ENCODE peak calls at places on chromosomes 16 and 17, in ten cellular contexts. I, A, G, T, V, K, F, M, E and U are unnamed samples.
A peak's percentile ranks its signal among the peaks of the same experiment; 100 is the strongest.

GRCh38 chr16:84458606-84459516 is 45.6 kb downstream of the MEAK7 start:
- DNase-seq in I (no peak), E (peak; percentile 35), G (peak; percentile 76), M (peak; percentile 55), T (no peak), F (no peak), A (no peak), K (no peak), V (no peak), U (no peak)

GRCh38 chr16:72188512-72188911 is 16.6 kb upstream of the PMFBP1 start:
- DNase-seq in I (no peak), F (no peak), M (no peak), A (no peak), V (no peak), E (no peak), T (no peak), G (no peak), K (no peak), U (no peak)

GRCh38 chr16:19192865-19193264 is 24.8 kb downstream of the SYT17 start:
- DNase-seq in M (no peak), I (no peak), V (no peak), A (no peak), K (no peak), T (no peak), F (no peak), G (no peak), E (no peak), U (no peak)

GRCh38 chr17:1486802-1487695 is 5.4 kb downstream of the MYO1C start:
- DNase-seq in V (peak; percentile 73), A (peak; percentile 71), E (peak; percentile 96), I (peak; percentile 91), G (peak; percentile 94), M (peak; percentile 93), K (peak; percentile 86), F (peak; percentile 73), T (peak; percentile 96), U (no peak)

GRCh38 chr17:37373530-37374159 is 2.1 kb upstream of the C17orf78 start:
- DNase-seq in I (peak; percentile 54), T (peak; percentile 73), V (peak; percentile 72), A (peak; percentile 29), E (no peak), F (peak; percentile 88), K (peak; percentile 80), G (no peak), M (no peak), U (peak; percentile 33)

GRCh38 chr17:82931696-82932060 is 91.9 kb upstream of the ZNF750 start:
- DNase-seq in F (no peak), K (peak; percentile 77), G (no peak), M (peak; percentile 57), E (no peak), V (peak; percentile 87), T (no peak), A (no peak), I (no peak), U (peak; percentile 79)

GRCh38 chr16:66740533-66740932 is 10.9 kb downstream of the DYNC1LI2 start:
- DNase-seq in K (no peak), M (no peak), F (no peak), V (no peak), G (no peak), A (no peak), T (no peak), I (no peak), E (no peak), U (no peak)

GRCh38 chr16:88009566-88010342 is 58.5 kb downstream of the BANP start:
- DNase-seq in K (no peak), M (no peak), T (no peak), G (no peak), I (no peak), A (no peak), V (no peak), F (peak; percentile 59), E (no peak), U (no peak)

GRCh38 chr16:88922114-88922825 is 54.7 kb downstream of the CBFA2T3 start:
- DNase-seq in E (no peak), K (peak; percentile 49), A (no peak), F (peak; percentile 54), T (peak; percentile 71), G (peak; percentile 92), M (peak; percentile 82), I (peak; percentile 72), V (peak; percentile 68), U (no peak)

GRCh38 chr16:50303605-50304466 is 37.5 kb downstream of the ADCY7 start:
- DNase-seq in K (no peak), E (peak; percentile 62), T (no peak), A (no peak), I (peak; percentile 43), G (peak; percentile 78), V (no peak), F (no peak), M (peak; percentile 81), U (no peak)

GRCh38 chr17:79388556-79389295 is 222.1 kb downstream of the RBFOX3 start:
- DNase-seq in K (peak; percentile 74), G (no peak), F (peak; percentile 88), I (peak; percentile 70), M (peak; percentile 75), A (no peak), E (no peak), T (peak; percentile 39), V (no peak), U (no peak)

GRCh38 chr17:77863814-77864161 is 94.7 kb upstream of the TNRC6C start:
- DNase-seq in K (peak; percentile 41), I (peak; percentile 70), T (no peak), F (no peak), A (no peak), E (no peak), M (peak; percentile 66), G (no peak), V (no peak), U (no peak)

GRCh38 chr16:77882359-77882758 is 94.0 kb downstream of the VAT1L start:
- DNase-seq in M (no peak), F (no peak), V (no peak), T (no peak), I (no peak), E (no peak), A (no peak), K (no peak), G (no peak), U (no peak)

GRCh38 chr16:1724491-1724890 is 18.5 kb downstream of the MAPK8IP3 start:
- DNase-seq in K (no peak), F (no peak), A (no peak), G (no peak), I (no peak), M (no peak), E (no peak), T (no peak), V (no peak), U (no peak)

GRCh38 chr17:80474231-80474932 is 2.0 kb downstream of the NPTX1 start:
- DNase-seq in M (no peak), I (no peak), E (no peak), G (no peak), K (no peak), F (peak; percentile 67), V (no peak), A (no peak), T (no peak), U (no peak)

DNA sequence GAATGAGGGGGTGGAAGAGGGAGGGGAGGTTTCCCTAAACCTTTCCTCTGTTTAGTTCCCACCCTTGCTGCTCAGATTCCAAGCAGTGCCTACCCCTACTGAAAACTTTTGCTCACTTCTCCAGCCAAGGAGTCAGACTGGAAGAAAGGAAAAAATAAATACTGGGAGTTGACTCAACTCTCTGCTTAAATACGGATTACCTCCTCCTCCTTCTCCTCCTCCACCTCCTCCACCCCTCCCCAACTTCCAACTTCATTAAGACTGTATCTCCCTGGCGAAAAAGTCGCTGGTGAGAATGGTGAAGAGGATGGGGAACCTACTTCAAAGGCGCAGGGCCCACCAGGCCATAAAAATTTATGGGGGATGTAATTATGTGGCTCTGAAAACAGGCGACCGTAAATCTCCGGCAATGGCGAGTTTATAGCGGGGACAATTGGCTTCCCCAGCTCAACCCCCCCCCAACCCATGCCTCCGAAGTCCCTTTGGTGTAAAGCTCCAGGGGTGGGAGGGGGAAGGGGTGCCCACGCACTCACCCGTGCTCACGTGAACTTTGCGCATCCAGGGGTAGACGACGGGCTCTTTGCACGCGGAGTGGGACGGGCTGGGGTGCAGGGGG is 712 bp downstream of the HOXB4 start:
- DNase-seq in E (no peak), I (peak; percentile 57), V (no peak), A (no peak), G (no peak), M (no peak), F (no peak), K (no peak), T (no peak), U (no peak)
- H3K27ac ChIP-seq in E (peak overlapping the region; percentile 88), I (peak overlapping the region; percentile 77), V (peak overlapping the region; percentile 43), A (peak overlapping the region; percentile 72), G (peak overlapping the region; percentile 85), M (peak overlapping the region; percentile 83), F (no peak overlapping the region), K (no peak overlapping the region), T (no peak overlapping the region), U (no peak overlapping the region)

GRCh38 chr17:58231644-58232043 is 6.7 kb upstream of the LPO start:
- DNase-seq in V (no peak), K (no peak), I (no peak), A (no peak), M (no peak), T (no peak), G (no peak), E (no peak), F (no peak), U (no peak)
- H3K27ac ChIP-seq in V (no peak overlapping the region), K (no peak overlapping the region), I (no peak overlapping the region), A (no peak overlapping the region), M (no peak overlapping the region), T (no peak overlapping the region), G (no peak overlapping the region), E (no peak overlapping the region), F (no peak overlapping the region), U (no peak overlapping the region)

GRCh38 chr17:18356624-18357023 is 6.7 kb downstream of the SHMT1 start:
- DNase-seq in V (peak; percentile 77), E (no peak), M (no peak), A (no peak), I (no peak), G (no peak), F (no peak), T (no peak), K (peak; percentile 23), U (peak; percentile 36)
- H3K27ac ChIP-seq in V (no peak overlapping the region), E (peak overlapping the region; percentile 62), M (no peak overlapping the region), A (no peak overlapping the region), I (peak overlapping the region; percentile 25), G (peak overlapping the region; percentile 64), F (no peak overlapping the region), T (no peak overlapping the region), K (no peak overlapping the region), U (no peak overlapping the region)

DNA sequence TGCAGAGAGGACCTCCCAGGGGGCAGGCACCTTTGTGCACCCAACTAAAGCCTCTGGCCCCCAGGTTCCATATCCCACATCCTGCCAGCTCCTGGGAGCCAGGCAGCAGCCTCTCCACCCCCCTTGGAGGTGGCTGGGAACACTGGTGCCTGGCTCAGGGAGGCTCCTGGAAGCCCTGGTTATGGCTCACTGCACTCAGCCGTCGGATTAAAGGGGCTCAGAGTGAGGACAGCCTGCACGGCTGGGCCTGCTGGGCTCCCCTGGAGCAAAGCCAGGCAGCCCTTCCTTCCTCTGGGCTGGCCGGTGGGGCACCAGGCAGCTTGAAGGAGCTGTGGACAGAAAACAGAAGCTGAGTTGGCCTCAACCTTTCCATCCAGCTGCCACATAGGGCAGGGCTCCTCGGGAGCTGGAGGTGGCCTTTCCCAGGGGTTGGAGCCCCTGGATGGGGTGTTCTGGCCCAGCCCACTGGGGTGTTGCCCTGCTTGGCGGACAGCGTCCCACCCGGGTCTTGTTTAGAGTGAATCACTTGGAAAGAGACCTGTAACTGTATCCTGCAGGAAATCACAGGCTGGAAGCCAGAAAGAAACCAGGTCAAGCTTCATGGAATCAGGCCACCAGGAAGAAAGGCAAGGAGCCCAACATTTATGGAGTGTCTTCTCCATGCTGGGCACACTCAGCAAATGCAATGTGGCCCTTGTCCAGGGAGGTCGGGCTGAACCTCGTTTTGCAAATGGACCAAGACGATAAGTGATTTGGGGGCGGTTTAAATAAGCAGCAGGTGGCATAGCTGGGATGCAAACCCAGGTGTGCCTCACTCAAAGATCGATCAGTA is 253.3 kb downstream of the SOX9 start:
- DNase-seq in T (no peak), M (no peak), V (no peak), I (no peak), E (no peak), K (no peak), A (no peak), G (no peak), F (peak; percentile 37), U (no peak)
- H3K27ac ChIP-seq in T (no peak overlapping the region), M (no peak overlapping the region), V (no peak overlapping the region), I (no peak overlapping the region), E (peak overlapping the region; percentile 7), K (no peak overlapping the region), A (no peak overlapping the region), G (no peak overlapping the region), F (no peak overlapping the region), U (no peak overlapping the region)